ENCODE peak calls at places on chromosomes 7 and 10, in nine cellular contexts. One of them, this sample, is unnamed. For H3K4me1, the result is how much of the 10 kb centered on the place peaks cover.

GRCh38 chr7:88942815-88943501 is 147.4 kb upstream of the TEX47 start:
- DNase-seq in thoracic aorta: no peak
- DNase-seq in neural progenitor cell: no peak
- DNase-seq in body of pancreas: no peak
- DNase-seq in IMR-90: no peak
- DNase-seq in endodermal cell: no peak
- DNase-seq in lower lobe of right lung: no peak
- DNase-seq in hepatocyte: no peak
- DNase-seq in sigmoid colon: no peak
- DNase-seq in this sample: no peak

GRCh38 chr10:46308113-46308415 is 21.3 kb downstream of the ANTXRL start:
- DNase-seq in neural progenitor cell: no peak
- DNase-seq in body of pancreas: no peak
- DNase-seq in thoracic aorta: no peak
- DNase-seq in sigmoid colon: peak
- DNase-seq in lower lobe of right lung: no peak
- DNase-seq in endodermal cell: no peak
- DNase-seq in IMR-90: no peak
- DNase-seq in hepatocyte: no peak
- DNase-seq in this sample: no peak

GRCh38 chr7:50359995-50360925 is 55.7 kb downstream of the IKZF1 start:
- DNase-seq in IMR-90: no peak
- DNase-seq in body of pancreas: no peak
- DNase-seq in sigmoid colon: peak
- DNase-seq in hepatocyte: peak
- DNase-seq in endodermal cell: peak
- DNase-seq in thoracic aorta: no peak
- DNase-seq in lower lobe of right lung: no peak
- DNase-seq in neural progenitor cell: peak
- DNase-seq in this sample: peak

GRCh38 chr7:71465741-71466189 is 333.8 kb downstream of the GALNT17 start:
- DNase-seq in hepatocyte: no peak
- DNase-seq in neural progenitor cell: no peak
- DNase-seq in thoracic aorta: no peak
- DNase-seq in IMR-90: no peak
- DNase-seq in lower lobe of right lung: no peak
- DNase-seq in body of pancreas: no peak
- DNase-seq in endodermal cell: peak
- DNase-seq in sigmoid colon: no peak
- DNase-seq in this sample: no peak

GRCh38 chr10:32982293-32982709 is 24.3 kb upstream of the ITGB1 start:
- DNase-seq in thoracic aorta: no peak
- DNase-seq in hepatocyte: peak
- DNase-seq in endodermal cell: no peak
- DNase-seq in body of pancreas: no peak
- DNase-seq in neural progenitor cell: no peak
- DNase-seq in IMR-90: peak
- DNase-seq in sigmoid colon: no peak
- DNase-seq in lower lobe of right lung: no peak
- DNase-seq in this sample: no peak

GRCh38 chr7:84042110-84042539 is 152.5 kb downstream of the SEMA3A start:
- DNase-seq in neural progenitor cell: peak
- DNase-seq in hepatocyte: no peak
- DNase-seq in lower lobe of right lung: no peak
- DNase-seq in body of pancreas: no peak
- DNase-seq in endodermal cell: no peak
- DNase-seq in thoracic aorta: no peak
- DNase-seq in sigmoid colon: no peak
- DNase-seq in IMR-90: peak
- DNase-seq in this sample: no peak

GRCh38 chr10:69901022-69901421 is 99.3 kb downstream of the COL13A1 start:
- DNase-seq in lower lobe of right lung: no peak
- DNase-seq in IMR-90: no peak
- DNase-seq in endodermal cell: no peak
- DNase-seq in body of pancreas: no peak
- DNase-seq in thoracic aorta: no peak
- DNase-seq in sigmoid colon: no peak
- DNase-seq in hepatocyte: no peak
- DNase-seq in neural progenitor cell: no peak
- DNase-seq in this sample: no peak

GRCh38 chr7:158442260-158442659 is 145.4 kb downstream of the PTPRN2 start:
- DNase-seq in thoracic aorta: no peak
- DNase-seq in body of pancreas: no peak
- DNase-seq in sigmoid colon: no peak
- DNase-seq in neural progenitor cell: peak
- DNase-seq in IMR-90: no peak
- DNase-seq in endodermal cell: peak
- DNase-seq in lower lobe of right lung: no peak
- DNase-seq in hepatocyte: peak
- DNase-seq in this sample: no peak

GRCh38 chr7:18400281-18400680 is 95.3 kb upstream of the HDAC9 start:
- DNase-seq in hepatocyte: no peak
- DNase-seq in sigmoid colon: no peak
- DNase-seq in IMR-90: no peak
- DNase-seq in thoracic aorta: no peak
- DNase-seq in lower lobe of right lung: no peak
- DNase-seq in endodermal cell: no peak
- DNase-seq in neural progenitor cell: no peak
- DNase-seq in body of pancreas: no peak
- DNase-seq in this sample: no peak

GRCh38 chr7:96415293-96415940 is 93.5 kb upstream of the SLC25A13 start:
- DNase-seq in neural progenitor cell: peak
- DNase-seq in endodermal cell: peak
- DNase-seq in thoracic aorta: no peak
- DNase-seq in sigmoid colon: no peak
- DNase-seq in IMR-90: no peak
- DNase-seq in hepatocyte: peak
- DNase-seq in body of pancreas: no peak
- DNase-seq in lower lobe of right lung: no peak
- DNase-seq in this sample: no peak
- H3K4me1 ChIP-seq in neural progenitor cell: under half
- H3K4me1 ChIP-seq in endodermal cell: under half
- H3K4me1 ChIP-seq in thoracic aorta: under half
- H3K4me1 ChIP-seq in sigmoid colon: under half
- H3K4me1 ChIP-seq in IMR-90: under half
- H3K4me1 ChIP-seq in hepatocyte: under half
- H3K4me1 ChIP-seq in body of pancreas: under half
- H3K4me1 ChIP-seq in lower lobe of right lung: under half
- H3K4me1 ChIP-seq in this sample: under half

GRCh38 chr10:29481906-29482440 is 152.8 kb downstream of the SVIL start:
- DNase-seq in thoracic aorta: no peak
- DNase-seq in body of pancreas: no peak
- DNase-seq in lower lobe of right lung: no peak
- DNase-seq in hepatocyte: no peak
- DNase-seq in sigmoid colon: no peak
- DNase-seq in IMR-90: no peak
- DNase-seq in endodermal cell: no peak
- DNase-seq in neural progenitor cell: no peak
- DNase-seq in this sample: no peak

GRCh38 chr10:29482591-29483421 is 152.0 kb downstream of the SVIL start:
- DNase-seq in sigmoid colon: peak
- DNase-seq in endodermal cell: peak
- DNase-seq in IMR-90: peak
- DNase-seq in lower lobe of right lung: no peak
- DNase-seq in body of pancreas: no peak
- DNase-seq in hepatocyte: no peak
- DNase-seq in thoracic aorta: no peak
- DNase-seq in neural progenitor cell: peak
- DNase-seq in this sample: no peak

GRCh38 chr10:29479081-29479917 is 155.5 kb downstream of the SVIL start:
- DNase-seq in body of pancreas: no peak
- DNase-seq in thoracic aorta: no peak
- DNase-seq in hepatocyte: no peak
- DNase-seq in neural progenitor cell: no peak
- DNase-seq in lower lobe of right lung: no peak
- DNase-seq in IMR-90: peak
- DNase-seq in endodermal cell: no peak
- DNase-seq in sigmoid colon: no peak
- DNase-seq in this sample: no peak

DNA sequence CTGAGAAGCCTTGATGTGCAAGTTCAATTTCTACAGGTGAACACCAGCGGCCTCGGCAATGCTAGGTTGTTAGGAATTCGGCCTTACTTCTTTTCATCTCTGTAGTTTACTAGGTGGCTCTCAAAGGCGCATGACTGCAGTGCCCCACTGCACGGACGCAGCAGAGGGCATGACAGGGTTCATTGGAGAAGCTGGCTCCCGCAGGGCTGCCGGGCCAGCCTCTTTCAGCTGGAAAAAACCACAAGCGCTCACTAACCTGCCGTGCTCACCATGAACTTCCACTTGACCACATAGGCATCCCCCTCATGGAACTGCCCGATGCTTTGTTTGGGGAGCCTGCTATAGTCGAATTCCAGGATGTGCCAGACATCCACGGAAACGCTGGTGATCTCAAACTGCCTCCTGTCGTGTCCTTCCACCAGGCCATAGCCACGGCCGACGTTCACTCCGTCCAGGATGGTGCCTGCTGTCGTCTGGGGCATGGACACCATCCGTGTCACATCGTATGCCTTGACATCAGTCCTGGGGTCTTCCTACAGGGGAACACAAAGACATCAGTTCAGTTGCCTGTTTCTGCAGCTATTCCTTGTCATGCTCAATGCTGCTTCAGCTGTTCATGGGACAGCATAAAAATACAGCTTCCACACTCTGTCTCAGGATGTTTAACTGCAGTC is 154.4 kb downstream of the SVIL start:
- DNase-seq in thoracic aorta: no peak
- DNase-seq in lower lobe of right lung: no peak
- DNase-seq in neural progenitor cell: no peak
- DNase-seq in endodermal cell: no peak
- DNase-seq in IMR-90: no peak
- DNase-seq in hepatocyte: no peak
- DNase-seq in sigmoid colon: no peak
- DNase-seq in body of pancreas: no peak
- DNase-seq in this sample: no peak
- H3K27ac ChIP-seq in thoracic aorta: peak
- H3K27ac ChIP-seq in lower lobe of right lung: no peak
- H3K27ac ChIP-seq in neural progenitor cell: no peak
- H3K27ac ChIP-seq in endodermal cell: no peak
- H3K27ac ChIP-seq in IMR-90: no peak
- H3K27ac ChIP-seq in hepatocyte: no peak
- H3K27ac ChIP-seq in sigmoid colon: peak
- H3K27ac ChIP-seq in body of pancreas: no peak
- H3K27ac ChIP-seq in this sample: no peak

DNA sequence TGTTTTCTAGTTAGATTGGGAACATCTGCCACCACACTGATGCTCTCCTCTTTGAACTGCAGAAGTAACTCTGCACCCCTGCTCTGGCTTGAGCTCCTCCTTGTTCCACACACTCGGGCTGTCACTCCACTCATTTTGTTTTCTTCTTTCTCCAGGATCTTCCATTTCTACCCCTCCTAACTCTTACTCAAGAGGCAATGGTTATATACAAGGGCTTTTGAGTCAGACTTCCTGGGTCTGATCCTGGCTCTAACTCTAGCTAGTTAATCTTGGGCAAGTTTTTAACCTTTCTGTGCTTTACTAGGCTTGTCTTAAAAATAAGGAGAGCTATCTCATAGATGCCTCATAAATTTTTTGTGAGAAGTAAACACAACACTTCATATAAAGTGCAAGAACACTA is 45.3 kb upstream of the GNAI1 start:
- DNase-seq in IMR-90: peak
- DNase-seq in body of pancreas: no peak
- DNase-seq in neural progenitor cell: no peak
- DNase-seq in endodermal cell: no peak
- DNase-seq in thoracic aorta: no peak
- DNase-seq in lower lobe of right lung: no peak
- DNase-seq in sigmoid colon: no peak
- DNase-seq in hepatocyte: no peak
- DNase-seq in this sample: no peak
- TF ChIP-seq CTCF in IMR-90: no peak
- TF ChIP-seq CTCF in body of pancreas: no peak
- TF ChIP-seq CTCF in neural progenitor cell: no peak
- TF ChIP-seq CTCF in endodermal cell: no peak
- TF ChIP-seq CTCF in thoracic aorta: no peak
- TF ChIP-seq CTCF in lower lobe of right lung: no peak
- TF ChIP-seq CTCF in sigmoid colon: no peak
- TF ChIP-seq CTCF in hepatocyte: no peak
- TF ChIP-seq CTCF in this sample: no peak

GRCh38 chr7:44645696-44646095 is 39.3 kb downstream of the OGDH start:
- DNase-seq in hepatocyte: no peak
- DNase-seq in body of pancreas: no peak
- DNase-seq in sigmoid colon: no peak
- DNase-seq in thoracic aorta: no peak
- DNase-seq in lower lobe of right lung: no peak
- DNase-seq in endodermal cell: peak
- DNase-seq in neural progenitor cell: no peak
- DNase-seq in IMR-90: no peak
- DNase-seq in this sample: no peak

GRCh38 chr7:44646921-44647636 is 40.7 kb downstream of the OGDH start:
- DNase-seq in IMR-90: no peak
- DNase-seq in sigmoid colon: no peak
- DNase-seq in body of pancreas: no peak
- DNase-seq in lower lobe of right lung: no peak
- DNase-seq in endodermal cell: peak
- DNase-seq in thoracic aorta: no peak
- DNase-seq in neural progenitor cell: no peak
- DNase-seq in hepatocyte: no peak
- DNase-seq in this sample: no peak

GRCh38 chr7:44645254-44645653 is 38.8 kb downstream of the OGDH start:
- DNase-seq in hepatocyte: no peak
- DNase-seq in endodermal cell: peak
- DNase-seq in thoracic aorta: no peak
- DNase-seq in sigmoid colon: no peak
- DNase-seq in IMR-90: no peak
- DNase-seq in lower lobe of right lung: no peak
- DNase-seq in body of pancreas: no peak
- DNase-seq in neural progenitor cell: no peak
- DNase-seq in this sample: no peak

GRCh38 chr7:44647981-44648714 is 41.7 kb downstream of the OGDH start:
- DNase-seq in body of pancreas: no peak
- DNase-seq in IMR-90: no peak
- DNase-seq in thoracic aorta: no peak
- DNase-seq in neural progenitor cell: no peak
- DNase-seq in hepatocyte: no peak
- DNase-seq in sigmoid colon: no peak
- DNase-seq in endodermal cell: peak
- DNase-seq in lower lobe of right lung: no peak
- DNase-seq in this sample: no peak

DNA sequence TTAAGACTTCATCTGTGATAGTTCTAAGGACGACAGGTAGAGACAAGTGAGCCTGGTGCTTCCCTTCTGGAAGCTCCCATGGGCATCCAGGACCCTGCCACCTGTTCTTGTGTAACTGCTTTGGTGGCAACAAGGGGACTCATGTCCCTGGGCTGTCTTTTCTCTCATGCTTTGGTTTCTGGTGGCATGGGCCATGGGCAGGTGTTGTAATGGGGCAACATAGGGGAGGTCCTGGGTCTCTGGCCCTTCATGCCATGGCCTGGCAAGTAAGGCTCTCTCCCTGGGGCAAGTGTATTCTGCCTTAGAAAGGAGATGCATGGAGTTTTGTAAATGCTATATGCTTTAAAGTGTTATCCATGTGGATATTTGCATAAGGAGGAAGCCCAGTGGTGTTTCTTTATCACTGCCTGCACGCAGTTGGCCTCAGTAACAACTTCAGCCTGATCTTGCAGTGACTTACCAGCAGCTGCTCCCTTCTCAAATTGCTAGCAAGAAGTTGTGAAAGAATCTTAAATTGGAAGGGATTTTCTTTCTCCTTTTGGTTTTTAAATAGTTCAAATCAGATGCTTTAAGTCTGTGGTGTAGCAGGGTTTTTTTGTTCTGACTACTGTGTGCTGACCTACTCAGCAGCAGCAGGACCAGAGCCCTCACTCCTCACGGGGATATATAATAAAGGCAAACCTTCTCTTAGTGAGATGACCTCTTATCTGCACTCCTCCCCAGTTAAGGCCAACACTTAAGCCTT is 39.9 kb downstream of the OGDH start:
- DNase-seq in neural progenitor cell: no peak
- DNase-seq in hepatocyte: no peak
- DNase-seq in endodermal cell: peak
- DNase-seq in lower lobe of right lung: no peak
- DNase-seq in body of pancreas: no peak
- DNase-seq in IMR-90: no peak
- DNase-seq in sigmoid colon: no peak
- DNase-seq in thoracic aorta: no peak
- DNase-seq in this sample: no peak
- H3K4me1 ChIP-seq in neural progenitor cell: under half
- H3K4me1 ChIP-seq in hepatocyte: under half
- H3K4me1 ChIP-seq in endodermal cell: under half
- H3K4me1 ChIP-seq in lower lobe of right lung: under half
- H3K4me1 ChIP-seq in body of pancreas: under half
- H3K4me1 ChIP-seq in IMR-90: under half
- H3K4me1 ChIP-seq in sigmoid colon: under half
- H3K4me1 ChIP-seq in thoracic aorta: under half
- H3K4me1 ChIP-seq in this sample: under half

This sample was measured in CD8-positive, alpha-beta T cell.